ENCODE peak calls at places on chromosomes 1 and 21, in seven cellular contexts. One of them, this sample, is unnamed.

GRCh38 chr21:40512590-40512989 is 334.4 kb downstream of the DSCAM start:
- DNase-seq in tibial nerve: no peak
- DNase-seq in ovary: no peak
- DNase-seq in stomach: no peak
- DNase-seq in spleen: no peak
- DNase-seq in body of pancreas: no peak
- DNase-seq in heart left ventricle: no peak
- DNase-seq in this sample: no peak

GRCh38 chr21:35484032-35484431 is 434.9 kb upstream of the RUNX1 start:
- DNase-seq in ovary: no peak
- DNase-seq in tibial nerve: no peak
- DNase-seq in stomach: no peak
- DNase-seq in heart left ventricle: no peak
- DNase-seq in body of pancreas: no peak
- DNase-seq in spleen: no peak
- DNase-seq in this sample: no peak

GRCh38 chr1:203666621-203667020 is 40.0 kb downstream of the ATP2B4 start:
- DNase-seq in ovary: no peak
- DNase-seq in stomach: no peak
- DNase-seq in tibial nerve: no peak
- DNase-seq in body of pancreas: no peak
- DNase-seq in spleen: no peak
- DNase-seq in heart left ventricle: no peak
- DNase-seq in this sample: no peak

GRCh38 chr1:168408531-168409242 is 128.0 kb downstream of the TBX19 start:
- DNase-seq in ovary: no peak
- DNase-seq in heart left ventricle: no peak
- DNase-seq in stomach: no peak
- DNase-seq in body of pancreas: no peak
- DNase-seq in spleen: no peak
- DNase-seq in tibial nerve: no peak
- DNase-seq in this sample: no peak

GRCh38 chr1:54428838-54429513 is 22.8 kb upstream of the SSBP3 start:
- DNase-seq in spleen: no peak
- DNase-seq in stomach: no peak
- DNase-seq in ovary: peak
- DNase-seq in heart left ventricle: no peak
- DNase-seq in body of pancreas: no peak
- DNase-seq in tibial nerve: no peak
- DNase-seq in this sample: no peak

GRCh38 chr1:177928194-177928593 is 41.7 kb downstream of the SEC16B start:
- DNase-seq in spleen: no peak
- DNase-seq in heart left ventricle: no peak
- DNase-seq in stomach: no peak
- DNase-seq in body of pancreas: no peak
- DNase-seq in ovary: no peak
- DNase-seq in tibial nerve: no peak
- DNase-seq in this sample: no peak

GRCh38 chr1:214476229-214476957 is 75.0 kb downstream of the PTPN14 start:
- DNase-seq in ovary: no peak
- DNase-seq in spleen: no peak
- DNase-seq in tibial nerve: no peak
- DNase-seq in heart left ventricle: no peak
- DNase-seq in stomach: peak
- DNase-seq in body of pancreas: peak
- DNase-seq in this sample: no peak

GRCh38 chr1:165827199-165828102 is at the start of gene UCK2:
- DNase-seq in ovary: peak
- DNase-seq in tibial nerve: peak
- DNase-seq in stomach: peak
- DNase-seq in spleen: peak
- DNase-seq in body of pancreas: peak
- DNase-seq in heart left ventricle: peak
- DNase-seq in this sample: peak

GRCh38 chr1:51302270-51302669 is 28.1 kb downstream of the TTC39A start:
- DNase-seq in heart left ventricle: no peak
- DNase-seq in spleen: peak
- DNase-seq in tibial nerve: no peak
- DNase-seq in stomach: no peak
- DNase-seq in body of pancreas: no peak
- DNase-seq in ovary: no peak
- DNase-seq in this sample: peak

GRCh38 chr1:200429221-200429751 is 19.4 kb upstream of the ZNF281 start:
- DNase-seq in spleen: no peak
- DNase-seq in ovary: no peak
- DNase-seq in heart left ventricle: no peak
- DNase-seq in tibial nerve: no peak
- DNase-seq in body of pancreas: no peak
- DNase-seq in stomach: no peak
- DNase-seq in this sample: no peak

DNA sequence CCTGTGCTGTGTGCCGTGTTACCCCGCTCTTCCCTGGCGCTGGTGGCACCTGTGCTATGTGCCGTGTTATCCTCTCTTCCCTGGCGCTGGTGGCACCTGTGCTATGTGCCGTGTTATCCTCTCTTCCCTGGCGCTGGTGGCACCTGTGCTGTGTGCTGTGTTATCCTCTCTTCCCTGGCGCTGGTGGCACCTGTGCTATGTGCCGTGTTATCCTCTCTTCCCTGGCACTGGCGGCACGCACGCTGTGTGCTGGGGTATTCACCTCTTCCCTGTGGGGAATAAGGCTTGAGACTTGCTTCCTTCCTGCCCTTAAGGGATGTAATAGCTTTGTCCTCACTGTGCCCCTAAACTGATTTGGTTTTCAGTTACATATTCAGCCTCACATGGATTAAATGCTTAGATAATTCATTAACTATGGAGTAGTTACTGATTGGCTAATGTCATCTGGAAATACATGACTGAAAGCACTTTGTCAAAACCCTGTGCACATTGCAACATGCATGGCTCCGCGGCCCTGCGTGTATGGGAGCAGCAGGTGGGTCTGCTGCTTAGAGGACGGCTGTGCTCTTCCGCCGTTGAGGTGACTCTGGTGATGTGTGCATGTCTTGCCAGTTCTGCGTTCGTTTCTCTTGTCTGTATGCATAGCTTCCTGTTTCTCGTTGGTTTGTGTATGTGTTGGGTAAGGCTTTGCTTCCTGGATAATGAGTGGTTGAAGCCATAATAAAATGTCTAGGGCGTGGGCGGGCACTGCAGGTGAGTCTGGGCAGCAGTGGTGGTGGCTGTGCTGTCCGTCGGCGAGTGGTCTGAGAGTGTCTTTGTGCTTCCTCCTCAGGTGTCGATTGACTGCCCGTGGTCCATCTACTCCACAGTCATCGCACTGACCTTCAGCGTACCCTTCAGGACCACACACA is 17.9 kb upstream of the PWP2 start:
- DNase-seq in spleen: peak
- DNase-seq in ovary: no peak
- DNase-seq in body of pancreas: peak
- DNase-seq in stomach: peak
- DNase-seq in heart left ventricle: no peak
- DNase-seq in tibial nerve: no peak
- DNase-seq in this sample: peak
- TF ChIP-seq POLR2A in spleen: peak
- TF ChIP-seq POLR2A in ovary: no peak
- TF ChIP-seq POLR2A in body of pancreas: no peak
- TF ChIP-seq POLR2A in stomach: no peak
- TF ChIP-seq POLR2A in heart left ventricle: no peak
- TF ChIP-seq POLR2A in tibial nerve: no peak
- TF ChIP-seq POLR2A in this sample: no peak

GRCh38 chr1:40449684-40450490 is at the start of gene ZFP69B:
- DNase-seq in body of pancreas: peak
- DNase-seq in ovary: peak
- DNase-seq in stomach: peak
- DNase-seq in heart left ventricle: peak
- DNase-seq in spleen: peak
- DNase-seq in tibial nerve: peak
- DNase-seq in this sample: peak
- TF ChIP-seq CTCF in body of pancreas: no peak
- TF ChIP-seq CTCF in ovary: no peak
- TF ChIP-seq CTCF in stomach: no peak
- TF ChIP-seq CTCF in heart left ventricle: peak
- TF ChIP-seq CTCF in spleen: peak
- TF ChIP-seq CTCF in tibial nerve: no peak
- TF ChIP-seq CTCF in this sample: no peak

GRCh38 chr1:154324241-154324640 is 1.1 kb upstream of the ATP8B2 start:
- DNase-seq in stomach: no peak
- DNase-seq in tibial nerve: no peak
- DNase-seq in ovary: no peak
- DNase-seq in body of pancreas: no peak
- DNase-seq in spleen: no peak
- DNase-seq in heart left ventricle: no peak
- DNase-seq in this sample: no peak
- H3K4me3 ChIP-seq in stomach: peak
- H3K4me3 ChIP-seq in tibial nerve: no peak
- H3K4me3 ChIP-seq in ovary: peak
- H3K4me3 ChIP-seq in body of pancreas: no peak
- H3K4me3 ChIP-seq in spleen: peak
- H3K4me3 ChIP-seq in heart left ventricle: peak
- H3K4me3 ChIP-seq in this sample: no peak

DNA sequence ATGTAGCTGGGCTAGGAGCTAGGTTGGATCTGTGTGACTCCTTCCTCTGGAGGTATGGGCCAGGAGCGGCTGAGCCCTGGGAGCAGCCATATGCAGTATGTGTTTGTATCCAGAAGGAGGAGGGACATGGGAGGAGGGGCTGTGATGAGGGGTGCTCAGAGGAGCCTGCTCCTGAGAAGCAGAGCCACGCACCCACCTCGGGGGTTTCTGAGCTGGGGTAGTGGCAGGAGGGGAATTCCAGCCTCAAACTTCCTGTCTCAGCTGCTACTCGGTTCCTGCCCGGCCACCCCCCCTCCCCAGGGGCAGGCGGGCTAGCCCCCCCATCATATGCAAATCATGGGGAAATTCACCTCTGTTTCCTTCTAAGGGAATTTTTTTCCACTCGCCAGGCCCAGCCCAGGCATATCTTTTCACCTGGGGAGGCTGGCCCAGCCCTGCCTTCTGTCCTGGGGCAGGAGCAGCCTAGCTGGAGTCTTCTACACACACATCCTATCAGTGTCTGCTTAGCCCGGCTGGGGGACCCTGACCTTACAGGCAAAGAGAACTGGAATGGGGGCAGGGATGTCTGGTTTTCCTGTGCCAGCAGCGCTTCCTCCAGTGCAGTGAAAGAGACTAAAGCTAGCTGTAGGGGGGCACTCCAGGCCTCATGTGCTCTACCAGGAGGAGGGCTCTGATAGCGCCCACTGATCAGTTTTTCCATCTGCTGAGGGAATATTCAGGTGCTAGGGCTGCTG is 3.0 kb downstream of the ZC3H12A start:
- DNase-seq in spleen: peak
- DNase-seq in heart left ventricle: peak
- DNase-seq in ovary: peak
- DNase-seq in stomach: peak
- DNase-seq in tibial nerve: no peak
- DNase-seq in body of pancreas: peak
- DNase-seq in this sample: peak
- TF ChIP-seq POLR2A in spleen: no peak
- TF ChIP-seq POLR2A in heart left ventricle: no peak
- TF ChIP-seq POLR2A in ovary: no peak
- TF ChIP-seq POLR2A in stomach: no peak
- TF ChIP-seq POLR2A in tibial nerve: no peak
- TF ChIP-seq POLR2A in body of pancreas: no peak
- TF ChIP-seq POLR2A in this sample: no peak

GRCh38 chr1:150696995-150697927 is at the start of gene GOLPH3L:
- DNase-seq in heart left ventricle: peak
- DNase-seq in stomach: peak
- DNase-seq in body of pancreas: peak
- DNase-seq in tibial nerve: peak
- DNase-seq in spleen: peak
- DNase-seq in ovary: peak
- DNase-seq in this sample: peak
- TF ChIP-seq CTCF in heart left ventricle: peak
- TF ChIP-seq CTCF in stomach: no peak
- TF ChIP-seq CTCF in body of pancreas: no peak
- TF ChIP-seq CTCF in tibial nerve: peak
- TF ChIP-seq CTCF in spleen: no peak
- TF ChIP-seq CTCF in ovary: no peak
- TF ChIP-seq CTCF in this sample: no peak